ENCODE peak calls at places on chromosome 20, in ten cellular contexts. One of them, this sample, is unnamed. For H3K27me3, the result is how much of the 10 kb centered on the place peaks cover.

GRCh38 chr20:5402903-5403531 is 86.3 kb upstream of the PROKR2 start:
- DNase-seq in tibial nerve: no peak
- DNase-seq in left ventricle myocardium inferior: no peak
- DNase-seq in adrenal gland: no peak
- DNase-seq in BE2C: peak
- DNase-seq in CD4-positive, alpha-beta T cell: no peak
- DNase-seq in HepG2: peak
- DNase-seq in GM06990: no peak
- DNase-seq in tibial artery: no peak
- DNase-seq in heart left ventricle: no peak
- DNase-seq in this sample: peak

GRCh38 chr20:3781153-3781910 is at the start of gene SPEF1:
- DNase-seq in tibial artery: peak
- DNase-seq in heart left ventricle: peak
- DNase-seq in CD4-positive, alpha-beta T cell: no peak
- DNase-seq in left ventricle myocardium inferior: peak
- DNase-seq in HepG2: peak
- DNase-seq in adrenal gland: peak
- DNase-seq in BE2C: peak
- DNase-seq in GM06990: no peak
- DNase-seq in tibial nerve: peak
- DNase-seq in this sample: peak

GRCh38 chr20:9789136-9789535 is 49.7 kb downstream of the PAK5 start:
- DNase-seq in HepG2: no peak
- DNase-seq in tibial artery: no peak
- DNase-seq in adrenal gland: no peak
- DNase-seq in CD4-positive, alpha-beta T cell: no peak
- DNase-seq in left ventricle myocardium inferior: no peak
- DNase-seq in tibial nerve: no peak
- DNase-seq in GM06990: no peak
- DNase-seq in BE2C: no peak
- DNase-seq in heart left ventricle: no peak
- DNase-seq in this sample: no peak

GRCh38 chr20:53866787-53867740 is 203.3 kb downstream of the BCAS1 start:
- DNase-seq in BE2C: no peak
- DNase-seq in adrenal gland: no peak
- DNase-seq in GM06990: peak
- DNase-seq in tibial artery: no peak
- DNase-seq in CD4-positive, alpha-beta T cell: no peak
- DNase-seq in HepG2: peak
- DNase-seq in tibial nerve: no peak
- DNase-seq in heart left ventricle: no peak
- DNase-seq in left ventricle myocardium inferior: no peak
- DNase-seq in this sample: peak

GRCh38 chr20:36284751-36285150 is 21.4 kb upstream of the DLGAP4 start:
- DNase-seq in tibial nerve: no peak
- DNase-seq in HepG2: no peak
- DNase-seq in heart left ventricle: no peak
- DNase-seq in tibial artery: no peak
- DNase-seq in CD4-positive, alpha-beta T cell: no peak
- DNase-seq in adrenal gland: no peak
- DNase-seq in GM06990: no peak
- DNase-seq in BE2C: no peak
- DNase-seq in left ventricle myocardium inferior: no peak
- DNase-seq in this sample: no peak

GRCh38 chr20:38523697-38524096 is 51.1 kb downstream of the RALGAPB start:
- DNase-seq in tibial artery: no peak
- DNase-seq in heart left ventricle: no peak
- DNase-seq in HepG2: no peak
- DNase-seq in adrenal gland: no peak
- DNase-seq in CD4-positive, alpha-beta T cell: no peak
- DNase-seq in GM06990: no peak
- DNase-seq in tibial nerve: no peak
- DNase-seq in left ventricle myocardium inferior: no peak
- DNase-seq in BE2C: no peak
- DNase-seq in this sample: no peak

GRCh38 chr20:1809121-1809520 is 86.1 kb upstream of the SIRPA start:
- DNase-seq in adrenal gland: no peak
- DNase-seq in heart left ventricle: no peak
- DNase-seq in BE2C: no peak
- DNase-seq in HepG2: peak
- DNase-seq in tibial artery: no peak
- DNase-seq in GM06990: no peak
- DNase-seq in left ventricle myocardium inferior: no peak
- DNase-seq in tibial nerve: no peak
- DNase-seq in CD4-positive, alpha-beta T cell: no peak
- DNase-seq in this sample: peak

GRCh38 chr20:20085071-20085470 is 32.7 kb downstream of the CFAP61 start:
- DNase-seq in HepG2: no peak
- DNase-seq in left ventricle myocardium inferior: peak
- DNase-seq in adrenal gland: peak
- DNase-seq in tibial artery: peak
- DNase-seq in BE2C: peak
- DNase-seq in heart left ventricle: peak
- DNase-seq in CD4-positive, alpha-beta T cell: no peak
- DNase-seq in tibial nerve: no peak
- DNase-seq in GM06990: no peak
- DNase-seq in this sample: no peak

GRCh38 chr20:50652702-50653294 is 38.5 kb downstream of the RIPOR3 start:
- DNase-seq in adrenal gland: no peak
- DNase-seq in tibial artery: no peak
- DNase-seq in GM06990: no peak
- DNase-seq in HepG2: no peak
- DNase-seq in BE2C: no peak
- DNase-seq in CD4-positive, alpha-beta T cell: no peak
- DNase-seq in left ventricle myocardium inferior: no peak
- DNase-seq in tibial nerve: no peak
- DNase-seq in heart left ventricle: no peak
- DNase-seq in this sample: no peak

GRCh38 chr20:3672864-3673550 is 8.8 kb downstream of the ADAM33 start:
- DNase-seq in BE2C: no peak
- DNase-seq in tibial nerve: no peak
- DNase-seq in HepG2: no peak
- DNase-seq in GM06990: no peak
- DNase-seq in CD4-positive, alpha-beta T cell: no peak
- DNase-seq in left ventricle myocardium inferior: no peak
- DNase-seq in heart left ventricle: peak
- DNase-seq in adrenal gland: no peak
- DNase-seq in tibial artery: no peak
- DNase-seq in this sample: no peak

DNA sequence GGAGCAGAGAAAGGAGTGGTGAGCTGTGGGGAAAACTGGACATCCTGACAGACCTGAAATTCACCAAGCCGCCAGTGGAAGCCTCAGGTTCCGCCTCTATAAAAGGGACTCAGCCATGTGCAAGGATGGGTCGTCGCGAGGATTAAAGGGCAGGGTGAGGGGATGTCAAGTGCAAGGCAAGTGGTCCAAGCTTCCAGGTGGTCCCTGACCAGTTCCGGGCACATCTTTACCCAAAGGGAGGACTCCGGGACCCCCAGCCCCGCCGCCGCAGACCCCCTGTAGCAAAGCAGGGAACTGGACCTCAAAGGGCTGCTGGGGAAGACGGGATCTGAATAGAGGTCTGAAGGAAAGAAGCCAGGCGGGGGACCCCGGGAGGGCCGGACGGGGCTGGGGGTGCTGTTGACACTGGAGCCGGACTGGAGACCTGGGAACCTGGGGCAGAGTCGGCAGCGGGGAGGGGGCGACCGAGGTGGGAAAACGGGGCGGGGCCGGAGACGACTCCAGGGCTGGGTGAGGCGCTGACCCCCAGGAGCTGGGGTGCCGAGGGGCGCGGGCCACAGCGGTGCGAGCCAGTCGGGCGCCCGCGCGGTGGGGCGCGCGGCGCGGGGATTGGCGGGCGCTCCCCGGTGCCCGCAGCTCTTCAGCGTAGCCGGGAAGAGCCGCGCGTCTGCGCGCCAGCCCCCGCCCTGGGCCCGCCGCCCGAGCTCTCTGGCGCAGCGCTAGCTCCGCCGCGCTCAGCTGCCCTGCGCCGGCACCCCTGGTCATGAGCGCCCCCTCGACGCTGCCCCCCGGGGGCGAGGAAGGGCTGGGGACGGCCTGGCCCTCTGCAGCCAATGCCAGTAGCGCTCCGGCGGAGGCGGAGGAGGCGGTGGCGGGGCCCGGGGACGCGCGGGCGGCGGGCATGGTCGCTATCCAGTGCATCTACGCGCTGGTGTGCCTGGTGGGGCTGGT is at the start of gene SSTR4:
- DNase-seq in tibial nerve: no peak
- DNase-seq in HepG2: no peak
- DNase-seq in adrenal gland: no peak
- DNase-seq in tibial artery: no peak
- DNase-seq in BE2C: no peak
- DNase-seq in heart left ventricle: no peak
- DNase-seq in CD4-positive, alpha-beta T cell: no peak
- DNase-seq in left ventricle myocardium inferior: no peak
- DNase-seq in GM06990: no peak
- DNase-seq in this sample: no peak
- H3K27me3 ChIP-seq in tibial nerve: under half
- H3K27me3 ChIP-seq in HepG2: under half
- H3K27me3 ChIP-seq in adrenal gland: under half
- H3K27me3 ChIP-seq in tibial artery: under half
- H3K27me3 ChIP-seq in BE2C: under half
- H3K27me3 ChIP-seq in heart left ventricle: under half
- H3K27me3 ChIP-seq in CD4-positive, alpha-beta T cell: under half
- H3K27me3 ChIP-seq in left ventricle myocardium inferior: half or more
- H3K27me3 ChIP-seq in GM06990: under half
- H3K27me3 ChIP-seq in this sample: under half

GRCh38 chr20:59776059-59776603 is 157.3 kb downstream of the SYCP2 start:
- DNase-seq in BE2C: no peak
- DNase-seq in adrenal gland: peak
- DNase-seq in heart left ventricle: no peak
- DNase-seq in HepG2: no peak
- DNase-seq in GM06990: no peak
- DNase-seq in tibial nerve: no peak
- DNase-seq in CD4-positive, alpha-beta T cell: no peak
- DNase-seq in tibial artery: no peak
- DNase-seq in left ventricle myocardium inferior: no peak
- DNase-seq in this sample: no peak
- H3K27me3 ChIP-seq in BE2C: under half
- H3K27me3 ChIP-seq in adrenal gland: under half
- H3K27me3 ChIP-seq in heart left ventricle: under half
- H3K27me3 ChIP-seq in HepG2: under half
- H3K27me3 ChIP-seq in GM06990: under half
- H3K27me3 ChIP-seq in tibial nerve: under half
- H3K27me3 ChIP-seq in CD4-positive, alpha-beta T cell: under half
- H3K27me3 ChIP-seq in tibial artery: under half
- H3K27me3 ChIP-seq in left ventricle myocardium inferior: under half
- H3K27me3 ChIP-seq in this sample: under half

DNA sequence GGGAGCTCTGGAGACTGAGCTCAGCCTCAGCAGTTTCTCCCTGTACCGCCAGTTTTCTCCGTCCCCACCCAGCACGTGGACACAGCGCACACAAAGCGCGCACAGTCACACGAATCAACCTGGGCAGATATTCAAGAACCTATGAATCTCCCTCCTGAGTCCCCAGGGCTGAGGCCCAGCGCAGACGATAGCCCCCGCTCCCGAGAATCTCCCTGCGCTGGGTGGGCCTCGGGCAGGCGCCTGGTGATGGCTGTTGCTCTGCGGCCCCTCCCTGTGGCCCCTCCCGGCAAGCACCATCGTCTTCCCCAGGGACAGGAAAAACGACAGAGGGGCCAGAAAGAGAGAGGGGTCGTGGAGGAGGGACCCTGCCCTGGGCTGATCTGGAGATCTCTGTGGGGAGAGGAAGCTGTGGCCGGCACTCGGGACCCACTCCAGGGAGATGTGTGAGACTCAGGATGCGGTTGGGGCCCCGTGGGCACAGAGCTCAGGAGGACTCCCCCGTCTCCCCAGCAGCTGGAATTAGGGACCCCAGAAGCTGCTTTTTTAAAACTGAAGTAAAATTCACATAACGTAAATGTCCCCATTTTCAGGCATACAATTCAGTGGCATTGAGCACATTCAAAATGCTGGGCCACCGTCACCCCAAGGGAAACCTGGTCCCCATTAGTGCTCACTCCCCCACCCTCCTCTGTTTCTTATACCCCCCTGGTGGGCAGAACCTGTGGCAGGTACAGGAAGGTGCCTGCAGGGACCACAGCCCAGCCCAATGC is 330.8 kb downstream of the TAF4 start:
- DNase-seq in left ventricle myocardium inferior: no peak
- DNase-seq in HepG2: no peak
- DNase-seq in heart left ventricle: peak
- DNase-seq in tibial artery: no peak
- DNase-seq in BE2C: no peak
- DNase-seq in adrenal gland: no peak
- DNase-seq in tibial nerve: no peak
- DNase-seq in GM06990: no peak
- DNase-seq in CD4-positive, alpha-beta T cell: no peak
- DNase-seq in this sample: no peak
- H3K27me3 ChIP-seq in left ventricle myocardium inferior: half or more
- H3K27me3 ChIP-seq in HepG2: under half
- H3K27me3 ChIP-seq in heart left ventricle: under half
- H3K27me3 ChIP-seq in tibial artery: half or more
- H3K27me3 ChIP-seq in BE2C: under half
- H3K27me3 ChIP-seq in adrenal gland: under half
- H3K27me3 ChIP-seq in tibial nerve: under half
- H3K27me3 ChIP-seq in GM06990: under half
- H3K27me3 ChIP-seq in CD4-positive, alpha-beta T cell: under half
- H3K27me3 ChIP-seq in this sample: under half

GRCh38 chr20:51750037-51750769 is 18.0 kb downstream of the ATP9A start:
- DNase-seq in tibial artery: peak
- DNase-seq in CD4-positive, alpha-beta T cell: no peak
- DNase-seq in HepG2: peak
- DNase-seq in adrenal gland: peak
- DNase-seq in GM06990: no peak
- DNase-seq in BE2C: no peak
- DNase-seq in tibial nerve: no peak
- DNase-seq in left ventricle myocardium inferior: peak
- DNase-seq in heart left ventricle: peak
- DNase-seq in this sample: peak
- H3K27me3 ChIP-seq in tibial artery: under half
- H3K27me3 ChIP-seq in CD4-positive, alpha-beta T cell: under half
- H3K27me3 ChIP-seq in HepG2: under half
- H3K27me3 ChIP-seq in adrenal gland: under half
- H3K27me3 ChIP-seq in GM06990: under half
- H3K27me3 ChIP-seq in BE2C: under half
- H3K27me3 ChIP-seq in tibial nerve: under half
- H3K27me3 ChIP-seq in left ventricle myocardium inferior: under half
- H3K27me3 ChIP-seq in heart left ventricle: under half
- H3K27me3 ChIP-seq in this sample: under half

This sample was measured in MG63.